ENCODE peak calls at places on chromosomes 7 and 10, in four cellular contexts. G is HepG2, D is K562, P is GM12878. E is an unnamed sample.
A peak's percentile ranks its signal among the peaks of the same experiment; 100 is the strongest.

GRCh38 chr10:101829561-101830315 is 11.5 kb upstream of the OGA start:
- DNase-seq in P (no peak), D (peak; percentile 93), G (no peak), E (peak; percentile 81)

GRCh38 chr10:88879754-88880286 is at the start of gene STAMBPL1:
- DNase-seq in D (no peak), G (no peak), P (peak; percentile 50), E (no peak)

GRCh38 chr7:150784120-150784736 is 15.9 kb downstream of the TMEM176B start:
- DNase-seq in D (no peak), G (peak; percentile 50), P (peak; percentile 20), E (no peak)

GRCh38 chr7:108535744-108536143 is 9.8 kb upstream of the PNPLA8 start:
- DNase-seq in G (no peak), D (no peak), P (no peak), E (no peak)

GRCh38 chr7:135859548-135859947 is 110.9 kb upstream of the FAM180A start:
- DNase-seq in P (no peak), G (no peak), D (no peak), E (no peak)

GRCh38 chr7:157432541-157432956 is 95.7 kb downstream of the DNAJB6 start:
- DNase-seq in D (peak; percentile 77), G (no peak), P (no peak), E (peak; percentile 77)

GRCh38 chr7:124101173-124101768 is 68.4 kb upstream of the TMEM229A start:
- DNase-seq in D (peak; percentile 19), G (peak; percentile 14), P (no peak), E (peak; percentile 22)

GRCh38 chr10:133123746-133124356 is 36.1 kb downstream of the ADGRA1 start:
- DNase-seq in D (no peak), P (no peak), G (no peak), E (peak; percentile 7)

GRCh38 chr10:6786579-6787031 is 206.5 kb upstream of the PRKCQ start:
- DNase-seq in G (no peak), D (peak; percentile 11), P (no peak), E (no peak)

GRCh38 chr7:22779697-22780096 is 43.0 kb downstream of the TOMM7 start:
- DNase-seq in G (no peak), D (no peak), P (no peak), E (no peak)

GRCh38 chr7:150403376-150404171 is 24.4 kb downstream of the ZNF775 start:
- DNase-seq in D (no peak), G (no peak), P (no peak), E (peak; percentile 17)

GRCh38 chr7:67636363-67637355 is 640.0 kb downstream of the TYW1 start:
- DNase-seq in G (no peak), D (no peak), P (no peak), E (peak; percentile 23)

GRCh38 chr7:143372070-143372469 is 9.1 kb upstream of the ZYX start:
- DNase-seq in D (no peak), G (no peak), P (no peak), E (no peak)

GRCh38 chr7:130909161-130909836 is 175.3 kb upstream of the KLF14 start:
- DNase-seq in G (no peak), P (no peak), D (no peak), E (no peak)

GRCh38 chr7:28002638-28003037 is 178.0 kb downstream of the JAZF1 start:
- DNase-seq in G (no peak), D (peak; percentile 14), P (no peak), E (no peak)

GRCh38 chr7:101216001-101216859 is 1.2 kb downstream of the PLOD3 start:
- DNase-seq in P (no peak), D (no peak), G (no peak), E (no peak)

GRCh38 chr7:77460057-77460486 is 43.9 kb upstream of the GSAP start:
- DNase-seq in G (peak; percentile 80), D (no peak), P (no peak), E (no peak)

GRCh38 chr7:128880791-128881457 is 18.3 kb downstream of the ATP6V1F start:
- DNase-seq in G (no peak), P (no peak), D (no peak), E (peak; percentile 9)

GRCh38 chr7:135831451-135832220 is 83.0 kb upstream of the FAM180A start:
- DNase-seq in G (no peak), D (no peak), P (no peak), E (no peak)

GRCh38 chr10:89283988-89284475 is 17.8 kb upstream of the IFIT2 start:
- DNase-seq in D (no peak), G (peak; percentile 16), P (no peak), E (no peak)

GRCh38 chr7:18638594-18639452 is 143.3 kb downstream of the HDAC9 start:
- DNase-seq in P (no peak), D (no peak), G (no peak), E (no peak)

GRCh38 chr10:49632406-49633317 is 18.8 kb downstream of the CHAT start:
- DNase-seq in G (no peak), P (no peak), D (no peak), E (peak; percentile 6)

GRCh38 chr7:113289140-113289740 is 170.9 kb upstream of the SMIM30 start:
- DNase-seq in G (peak; percentile 36), P (no peak), D (peak; percentile 21), E (no peak)
- TF ChIP-seq CTCF in G (peak; percentile 68), P (peak; percentile 43), D (peak; percentile 74), E (no peak)

GRCh38 chr7:16070806-16071205 is 350.5 kb downstream of the CRPPA start:
- DNase-seq in D (no peak), G (no peak), P (no peak), E (no peak)

GRCh38 chr7:16067695-16068094 is 353.6 kb downstream of the CRPPA start:
- DNase-seq in G (no peak), P (no peak), D (no peak), E (no peak)

GRCh38 chr7:16066805-16067459 is 354.4 kb downstream of the CRPPA start:
- DNase-seq in P (no peak), D (no peak), G (no peak), E (no peak)

GRCh38 chr7:16071246-16071857 is 350.0 kb downstream of the CRPPA start:
- DNase-seq in P (no peak), D (peak; percentile 49), G (peak; percentile 50), E (no peak)
- TF ChIP-seq TCF7 in P (no peak), D (no peak), G (no peak), E (no peak)

DNA sequence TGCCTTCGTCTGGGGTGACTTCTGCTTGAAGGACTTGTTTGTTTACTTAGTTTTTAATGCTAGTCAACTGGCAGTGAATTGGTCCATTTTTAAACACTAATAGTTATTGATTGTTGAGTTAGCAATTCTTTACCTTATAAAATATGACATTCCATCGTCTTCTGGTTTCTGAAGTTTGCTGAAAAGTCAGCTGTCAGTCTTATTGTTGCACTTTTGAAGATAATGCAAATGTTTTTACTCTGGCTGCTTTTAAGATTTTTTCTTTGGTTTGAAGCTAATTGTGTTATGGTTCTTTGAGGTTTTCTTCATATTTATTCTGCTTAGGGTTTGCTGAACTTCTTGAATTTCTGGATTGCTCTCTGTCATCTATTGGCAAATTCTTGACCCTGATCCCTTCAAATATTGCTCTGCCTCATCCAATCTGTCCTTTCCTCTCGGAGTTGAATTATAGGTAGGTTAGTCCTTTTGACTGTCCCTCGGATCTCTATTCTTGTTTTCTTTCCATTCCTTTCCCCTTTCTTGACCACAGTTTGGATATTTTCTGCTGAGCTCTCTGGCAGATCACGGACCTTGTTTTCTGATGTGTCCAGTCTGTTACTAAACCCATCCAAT is 24.2 kb downstream of the MGMT start:
- DNase-seq in G (no peak), P (no peak), D (no peak), E (no peak)
- TF ChIP-seq NR2C2 in G (no peak), P (no peak), D (no peak), E (no peak)

DNA sequence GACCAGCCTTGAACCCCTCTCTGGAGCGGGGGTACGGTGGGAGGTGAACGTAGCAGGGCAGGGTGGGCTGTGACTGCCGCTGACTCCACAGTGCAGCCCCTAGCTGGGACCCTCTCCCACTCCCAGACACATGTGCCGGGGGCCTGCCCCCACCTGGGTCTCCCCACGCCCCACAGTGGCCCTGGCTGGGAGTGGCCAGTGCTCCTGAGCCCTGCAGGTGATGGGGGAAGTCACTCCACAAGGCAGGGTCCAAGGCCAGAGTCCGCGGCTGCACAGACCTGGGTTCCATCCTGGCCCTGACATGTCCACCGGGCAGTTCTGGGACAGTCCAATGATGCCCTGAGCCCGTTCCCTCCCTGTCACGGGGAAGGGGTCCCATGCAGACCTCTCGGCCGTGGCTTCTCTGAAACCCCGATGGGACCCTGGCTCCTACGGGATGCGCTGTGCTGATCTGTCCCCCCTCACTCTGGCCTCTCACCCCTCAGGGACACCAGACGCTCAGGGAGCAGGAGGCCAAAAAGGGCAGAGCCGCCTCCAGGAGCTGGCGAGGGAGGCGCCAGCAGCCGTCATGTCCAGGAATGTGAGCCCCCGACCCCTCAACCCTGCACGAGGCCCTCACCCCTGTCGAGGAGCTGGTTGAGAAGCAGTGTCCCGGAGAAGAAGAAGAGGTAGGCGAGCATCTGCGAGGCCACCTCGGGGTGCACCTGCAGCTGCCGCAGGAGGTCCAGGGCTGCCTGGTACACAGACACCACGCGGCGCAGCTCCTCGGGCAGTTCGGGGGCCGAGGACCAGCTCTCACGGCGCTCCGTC is 40.4 kb downstream of the AP5Z1 start:
- DNase-seq in D (no peak), P (no peak), G (no peak), E (peak; percentile 56)
- TF ChIP-seq CTCF in D (peak; percentile 15), P (no peak), G (peak; percentile 60), E (peak; percentile 19)

DNA sequence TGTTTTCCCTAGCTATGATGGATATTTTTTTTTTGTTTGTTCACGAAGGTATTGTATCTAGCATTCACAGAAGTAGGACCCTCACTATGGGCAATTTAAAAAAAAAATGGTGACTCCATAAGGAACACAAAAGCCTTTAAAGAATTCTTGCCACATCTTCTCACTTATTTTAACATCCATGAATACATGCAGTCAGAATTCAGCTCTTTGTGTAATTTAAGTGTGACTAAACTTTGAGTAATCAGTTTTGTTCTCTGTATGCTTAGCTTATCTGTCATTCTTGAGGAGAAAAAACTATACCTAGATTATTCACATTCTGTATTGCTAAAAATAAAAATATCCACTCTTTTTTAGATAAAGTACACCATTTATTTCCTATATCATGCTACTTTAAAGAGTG is 313.2 kb upstream of the KCND2 start:
- DNase-seq in D (no peak), G (no peak), P (no peak), E (no peak)
- TF ChIP-seq TCF7 in D (no peak), G (no peak), P (no peak), E (no peak)

E was measured in WTC11.